ENCODE peak calls at places on chromosome 11, in eight cellular contexts. A, G, L, D, E, R, T and J are unnamed samples.

GRCh38 chr11:118005224-118006152 is 19.3 kb downstream of the IL10RA start:
- DNase-seq in D (no peak), L (no peak), E (no peak), T (no peak), A (peak; percentile 20), R (no peak), G (no peak), J (no peak)

GRCh38 chr11:12207384-12208150 is 97.2 kb downstream of the MICAL2 start:
- DNase-seq in G (no peak), T (no peak), D (no peak), L (no peak), R (no peak), A (no peak), E (no peak), J (no peak)

GRCh38 chr11:10895285-10895684 is 37.4 kb upstream of the ZBED5 start:
- DNase-seq in A (no peak), T (no peak), E (no peak), D (no peak), L (no peak), R (no peak), G (no peak), J (no peak)

GRCh38 chr11:28526406-28526751 is 418.2 kb downstream of the METTL15 start:
- DNase-seq in R (no peak), A (no peak), E (no peak), L (no peak), D (no peak), T (no peak), G (no peak), J (no peak)

GRCh38 chr11:114466742-114467141 is 27.5 kb downstream of the REXO2 start:
- DNase-seq in T (no peak), G (no peak), A (no peak), L (no peak), R (no peak), D (no peak), E (no peak), J (no peak)

GRCh38 chr11:117915672-117916235 is 13.4 kb downstream of the TMPRSS13 start:
- DNase-seq in D (no peak), R (no peak), A (no peak), G (no peak), T (no peak), L (no peak), E (no peak), J (no peak)

GRCh38 chr11:121892131-121892681 is 223.8 kb downstream of the BLID start:
- DNase-seq in T (peak; percentile 32), L (no peak), A (peak; percentile 91), G (peak; percentile 30), E (peak; percentile 87), D (no peak), R (peak; percentile 3), J (no peak)

GRCh38 chr11:123183391-123184099 is 11.5 kb downstream of the CLMP start:
- DNase-seq in D (no peak), L (no peak), T (peak; percentile 38), R (no peak), A (no peak), E (no peak), G (no peak), J (no peak)

GRCh38 chr11:101053492-101053891 is 76.1 kb downstream of the PGR start:
- DNase-seq in E (no peak), R (no peak), A (no peak), G (no peak), T (no peak), D (no peak), L (no peak), J (no peak)

GRCh38 chr11:63866211-63866610 is 27.3 kb downstream of the MARK2 start:
- DNase-seq in L (peak; percentile 64), A (no peak), E (no peak), T (no peak), G (peak; percentile 32), R (no peak), D (peak; percentile 89), J (peak; percentile 76)

GRCh38 chr11:81497202-81497804 is 1236.4 kb downstream of the FAM181B start:
- DNase-seq in E (peak; percentile 7), T (peak; percentile 30), L (no peak), D (no peak), G (no peak), R (peak; percentile 65), A (peak; percentile 33), J (no peak)

GRCh38 chr11:35139883-35140282 is 912 bp downstream of the CD44 start:
- DNase-seq in D (no peak), A (no peak), G (no peak), T (no peak), R (no peak), L (no peak), E (no peak), J (peak; percentile 46)

DNA sequence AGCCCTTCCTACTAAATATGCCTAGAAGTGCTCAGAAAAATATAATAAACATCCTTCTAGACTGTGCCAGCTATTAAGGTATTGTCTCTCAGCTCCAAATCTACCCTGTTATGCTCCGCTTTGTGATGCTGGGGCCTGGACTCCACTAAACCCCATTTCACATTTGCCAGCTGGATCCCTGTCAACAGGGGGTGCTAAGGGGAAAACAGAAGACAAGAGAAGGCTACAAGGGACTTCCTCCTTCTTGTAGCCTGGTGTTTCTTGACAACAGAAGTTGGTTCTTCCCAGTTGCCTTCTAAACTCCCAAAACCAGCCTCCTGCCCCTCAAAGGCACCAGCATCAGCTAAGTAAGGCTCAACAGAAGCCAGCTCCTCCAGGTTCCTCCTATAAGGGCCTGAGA is 5.2 kb downstream of the NUMA1 start:
- DNase-seq in R (peak; percentile 26), A (no peak), T (no peak), D (no peak), G (no peak), L (no peak), E (no peak), J (no peak)
- TF ChIP-seq CTCF in R (peak; percentile 19), A (peak; percentile 47), T (no peak), D (no peak), G (no peak), L (no peak), E (peak; percentile 11), J (no peak)

DNA sequence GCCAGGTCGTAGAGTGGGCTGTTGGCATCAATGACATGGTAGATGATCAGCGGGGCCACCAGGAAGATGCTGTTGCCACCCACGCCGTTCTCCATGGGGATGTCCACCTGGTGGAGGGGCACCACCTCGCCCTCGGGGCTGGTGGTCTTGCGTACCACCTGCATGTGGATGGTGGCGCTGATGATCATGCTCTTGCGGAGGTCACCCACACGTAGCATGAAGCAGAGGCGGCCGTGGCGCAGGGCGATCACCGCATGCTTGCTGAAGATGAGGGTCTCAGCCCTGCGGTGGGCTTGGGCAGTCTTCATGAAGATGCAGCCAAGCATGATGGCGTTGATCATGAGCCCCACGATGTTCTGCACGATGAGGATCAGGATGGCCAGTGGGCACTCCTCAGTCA is 1.2 kb downstream of the KCNJ11 start:
- DNase-seq in E (no peak), G (no peak), A (no peak), L (no peak), D (no peak), T (no peak), R (no peak), J (no peak)
- H3K27ac ChIP-seq in E (no peak overlapping the region), G (peak overlapping the region; percentile 90), A (no peak overlapping the region), L (no peak overlapping the region), D (no peak overlapping the region), T (no peak overlapping the region), R (no peak overlapping the region), J (no peak overlapping the region)

GRCh38 chr11:116169776-116170175 is 603.0 kb downstream of the BUD13 start:
- DNase-seq in A (no peak), T (no peak), E (no peak), G (no peak), D (no peak), R (no peak), L (no peak), J (no peak)

GRCh38 chr11:116172156-116172555 is 600.6 kb downstream of the BUD13 start:
- DNase-seq in A (no peak), T (no peak), E (no peak), G (no peak), R (no peak), L (no peak), D (no peak), J (no peak)

GRCh38 chr11:116168459-116168787 is 604.4 kb downstream of the BUD13 start:
- DNase-seq in A (no peak), L (no peak), T (no peak), R (no peak), E (no peak), D (no peak), G (no peak), J (no peak)

GRCh38 chr11:116171271-116172140 is 601.3 kb downstream of the BUD13 start:
- DNase-seq in E (no peak), T (no peak), R (no peak), G (no peak), D (no peak), L (no peak), A (no peak), J (peak; percentile 62)

GRCh38 chr11:116170526-116171120 is 602.2 kb downstream of the BUD13 start:
- DNase-seq in G (no peak), A (no peak), E (no peak), R (no peak), L (no peak), T (no peak), D (no peak), J (no peak)
- TF ChIP-seq CTCF in G (peak; percentile 35), A (peak; percentile 32), E (no peak), R (peak; percentile 47), L (no peak), T (no peak), D (no peak), J (no peak)

GRCh38 chr11:124584681-124585372 is 15.0 kb downstream of the OR8A1 start:
- DNase-seq in L (no peak), D (no peak), R (no peak), T (no peak), A (no peak), G (no peak), E (no peak), J (no peak)
- H3K27ac ChIP-seq in L (no peak overlapping the region), D (no peak overlapping the region), R (no peak overlapping the region), T (no peak overlapping the region), A (no peak overlapping the region), G (no peak overlapping the region), E (no peak overlapping the region), J (no peak overlapping the region)

DNA sequence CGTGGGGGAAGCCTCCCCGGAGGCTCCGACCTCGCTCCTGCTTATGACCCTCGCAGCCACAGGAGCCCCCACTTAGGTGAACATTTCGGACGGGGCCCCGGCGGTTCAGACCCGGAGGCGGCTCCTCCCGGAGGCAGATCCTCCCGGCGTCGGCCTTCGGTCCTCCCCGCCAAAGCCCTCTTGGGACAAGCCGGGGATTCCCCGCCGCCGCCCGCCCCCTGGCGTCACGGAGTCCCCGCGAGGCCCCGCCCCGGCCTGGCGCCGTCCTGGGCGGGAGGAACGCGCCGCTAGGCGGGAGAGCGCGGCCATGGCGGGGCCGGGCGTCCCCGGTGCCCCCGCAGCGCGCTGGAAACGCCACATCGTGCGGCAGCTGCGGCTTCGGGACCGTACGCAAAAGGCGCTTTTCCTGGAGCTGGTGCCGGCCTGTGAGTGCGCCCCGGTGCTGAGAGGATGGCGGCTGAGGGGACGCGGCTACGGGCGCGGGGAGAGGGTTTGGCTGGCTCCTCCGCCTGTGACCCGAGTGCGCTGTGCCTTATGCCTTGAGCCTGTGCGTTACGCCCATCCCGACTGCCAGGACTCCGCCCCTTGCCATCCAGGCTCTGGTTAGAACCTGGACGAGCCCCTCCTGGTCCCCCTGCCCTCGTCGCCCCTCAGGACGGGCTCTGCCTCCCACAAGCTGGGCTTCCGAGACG is at the start of gene ATG16L2:
- DNase-seq in G (peak; percentile 87), L (peak; percentile 91), D (peak; percentile 89), R (peak; percentile 96), A (peak; percentile 85), E (peak; percentile 91), T (peak; percentile 90), J (peak; percentile 88)
- TF ChIP-seq CTCF in G (peak; percentile 59), L (peak; percentile 29), D (no peak), R (peak; percentile 32), A (peak; percentile 57), E (no peak), T (no peak), J (peak; percentile 22)